ENCODE peak calls at places on chromosomes 1 and 21, in six cellular contexts. D, X, F, Z, R and T are unnamed samples.

GRCh38 chr21:31781737-31782136 is 49.8 kb upstream of the SCAF4 start:
- DNase-seq in D (peak; percentile 85), X (peak; percentile 13), F (no peak), Z (peak; percentile 43), R (no peak), T (no peak)

GRCh38 chr1:26129778-26130177 is 18.2 kb downstream of the PDIK1L start:
- DNase-seq in D (no peak), X (no peak), F (no peak), Z (no peak), R (no peak), T (no peak)

GRCh38 chr1:226665505-226666163 is 73.4 kb downstream of the ITPKB start:
- DNase-seq in D (no peak), X (no peak), F (no peak), Z (no peak), R (no peak), T (no peak)

GRCh38 chr21:45356653-45357435 is 48.1 kb upstream of the COL18A1 start:
- DNase-seq in D (no peak), X (no peak), F (peak; percentile 48), Z (no peak), R (no peak), T (no peak)

GRCh38 chr21:27423906-27424595 is 457.2 kb upstream of the ADAMTS5 start:
- DNase-seq in D (no peak), X (peak; percentile 67), F (no peak), Z (no peak), R (no peak), T (peak; percentile 68)

GRCh38 chr1:239155466-239155865 is 230.9 kb upstream of the CHRM3 start:
- DNase-seq in D (no peak), X (no peak), F (no peak), Z (no peak), R (no peak), T (no peak)

GRCh38 chr1:1597275-1597930 is 2.5 kb downstream of the FNDC10 start:
- DNase-seq in D (no peak), X (no peak), F (no peak), Z (peak; percentile 70), R (peak; percentile 42), T (no peak)

GRCh38 chr1:108532730-108533129 is 27.2 kb upstream of the EEIG2 start:
- DNase-seq in D (no peak), X (no peak), F (no peak), Z (no peak), R (no peak), T (no peak)

GRCh38 chr1:244861683-244862082 is 2.7 kb downstream of the HNRNPU start:
- DNase-seq in D (no peak), X (no peak), F (peak; percentile 18), Z (peak; percentile 41), R (no peak), T (no peak)

GRCh38 chr1:78226784-78227183 is 181.0 kb downstream of the GIPC2 start:
- DNase-seq in D (peak; percentile 62), X (no peak), F (no peak), Z (no peak), R (no peak), T (no peak)

GRCh38 chr1:219427400-219427799 is 185.5 kb downstream of the ZC3H11B start:
- DNase-seq in D (no peak), X (no peak), F (no peak), Z (no peak), R (no peak), T (no peak)

GRCh38 chr1:33000427-33001026 is 35.9 kb upstream of the RNF19B start:
- DNase-seq in D (no peak), X (no peak), F (peak; percentile 29), Z (no peak), R (no peak), T (no peak)

GRCh38 chr1:59340411-59341307 is 43.8 kb downstream of the FGGY start:
- DNase-seq in D (no peak), X (no peak), F (no peak), Z (no peak), R (no peak), T (no peak)

GRCh38 chr21:27291006-27291405 is 324.1 kb upstream of the ADAMTS5 start:
- DNase-seq in D (no peak), X (no peak), F (no peak), Z (no peak), R (no peak), T (no peak)

GRCh38 chr1:98813738-98814309 is 152.3 kb downstream of the SNX7 start:
- DNase-seq in D (no peak), X (no peak), F (no peak), Z (no peak), R (no peak), T (no peak)

GRCh38 chr1:185439727-185440415 is 122.8 kb upstream of the IVNS1ABP start:
- DNase-seq in D (no peak), X (peak; percentile 75), F (peak; percentile 24), Z (peak; percentile 24), R (peak; percentile 10), T (peak; percentile 82)

GRCh38 chr21:42524341-42525227 is 10.9 kb downstream of the SLC37A1 start:
- DNase-seq in D (peak; percentile 54), X (peak; percentile 56), F (no peak), Z (no peak), R (peak; percentile 33), T (no peak)

GRCh38 chr1:38958967-38959366 is 17.3 kb upstream of the RHBDL2 start:
- DNase-seq in D (no peak), X (peak; percentile 70), F (no peak), Z (peak; percentile 78), R (no peak), T (peak; percentile 29)

GRCh38 chr1:94989911-94990463 is 63.1 kb upstream of the CNN3 start:
- DNase-seq in D (no peak), X (no peak), F (peak; percentile 34), Z (no peak), R (no peak), T (no peak)

GRCh38 chr1:39238476-39238875 is 34.0 kb downstream of the MACF1 start:
- DNase-seq in D (no peak), X (peak; percentile 83), F (peak; percentile 71), Z (no peak), R (peak; percentile 59), T (no peak)

GRCh38 chr1:180255538-180256352 is 25.7 kb downstream of the LHX4 start:
- DNase-seq in D (no peak), X (no peak), F (no peak), Z (peak; percentile 24), R (no peak), T (no peak)

GRCh38 chr1:35097224-35097623 is 18.0 kb downstream of the ZMYM1 start:
- DNase-seq in D (no peak), X (peak; percentile 54), F (peak; percentile 60), Z (no peak), R (no peak), T (peak; percentile 41)

GRCh38 chr21:33261635-33262034 is 4.5 kb upstream of the IL10RB start:
- DNase-seq in D (peak; percentile 23), X (peak; percentile 52), F (no peak), Z (no peak), R (no peak), T (no peak)

GRCh38 chr1:13732971-13733667 is 33.1 kb downstream of the PRDM2 start:
- DNase-seq in D (no peak), X (no peak), F (no peak), Z (no peak), R (no peak), T (no peak)

GRCh38 chr21:16302851-16303282 is 573.1 kb downstream of the USP25 start:
- DNase-seq in D (peak; percentile 56), X (peak; percentile 95), F (peak; percentile 67), Z (no peak), R (peak; percentile 22), T (no peak)

GRCh38 chr1:237732657-237733056 is 158.1 kb downstream of the ZP4 start:
- DNase-seq in D (no peak), X (no peak), F (no peak), Z (no peak), R (no peak), T (no peak)

GRCh38 chr1:46278807-46279206 is 24.6 kb downstream of the LRRC41 start:
- DNase-seq in D (no peak), X (peak; percentile 56), F (no peak), Z (no peak), R (no peak), T (no peak)

DNA sequence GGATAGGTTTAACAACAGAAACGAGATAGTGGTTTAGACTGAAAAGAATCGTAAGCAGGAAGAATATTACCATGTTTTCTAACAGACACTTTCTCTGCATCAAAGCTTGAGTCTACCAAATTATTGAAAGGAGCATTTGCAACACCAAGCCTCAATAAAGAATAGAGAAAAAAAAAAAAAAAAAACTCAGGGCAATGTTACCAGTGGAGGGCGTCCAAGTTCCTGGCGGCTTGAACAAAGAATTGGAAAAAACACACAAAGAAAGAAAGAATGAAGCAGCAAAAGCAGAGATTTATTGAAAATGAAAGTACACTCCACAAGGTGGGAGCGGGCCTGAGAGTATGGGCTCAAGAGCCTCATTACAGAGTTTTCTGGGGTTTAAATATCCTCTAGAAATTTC is 686.5 kb upstream of the ADGRL2 start:
- DNase-seq in D (no peak), X (no peak), F (no peak), Z (no peak), R (no peak), T (no peak)
- TF ChIP-seq CTCF in D (no peak), X (no peak), F (no peak), Z (no peak), R (no peak), T (no peak)

DNA sequence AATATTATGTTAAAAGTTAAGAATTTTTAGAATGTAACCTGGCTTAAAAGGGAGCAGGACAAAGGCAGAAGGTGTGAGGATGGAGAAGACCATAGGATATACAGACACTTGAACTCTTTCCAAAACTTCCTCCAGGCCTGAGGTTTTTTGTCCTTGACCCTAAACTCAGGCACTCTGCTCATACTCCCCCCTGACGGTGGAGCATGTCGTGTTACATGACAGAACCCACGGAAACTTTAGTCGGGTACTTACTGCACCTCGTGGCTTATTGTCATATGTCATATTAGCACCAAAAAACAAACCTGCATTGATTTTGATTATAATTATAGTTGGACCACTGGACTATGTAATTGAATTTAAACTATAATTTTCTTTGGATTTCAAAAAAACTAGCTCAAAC is 20.8 kb downstream of the TNFRSF9 start:
- DNase-seq in D (no peak), X (no peak), F (no peak), Z (no peak), R (no peak), T (no peak)
- H3K4me3 ChIP-seq in D (no peak overlapping the region), X (no peak overlapping the region), F (no peak overlapping the region), Z (no peak overlapping the region), R (no peak overlapping the region), T (no peak overlapping the region)

GRCh38 chr1:156320560-156320959 is 17.5 kb downstream of the CCT3 start:
- DNase-seq in D (no peak), X (no peak), F (no peak), Z (no peak), R (no peak), T (no peak)

GRCh38 chr1:156316909-156317308 is 17.8 kb upstream of the VHLL start:
- DNase-seq in D (no peak), X (no peak), F (no peak), Z (no peak), R (no peak), T (no peak)

DNA sequence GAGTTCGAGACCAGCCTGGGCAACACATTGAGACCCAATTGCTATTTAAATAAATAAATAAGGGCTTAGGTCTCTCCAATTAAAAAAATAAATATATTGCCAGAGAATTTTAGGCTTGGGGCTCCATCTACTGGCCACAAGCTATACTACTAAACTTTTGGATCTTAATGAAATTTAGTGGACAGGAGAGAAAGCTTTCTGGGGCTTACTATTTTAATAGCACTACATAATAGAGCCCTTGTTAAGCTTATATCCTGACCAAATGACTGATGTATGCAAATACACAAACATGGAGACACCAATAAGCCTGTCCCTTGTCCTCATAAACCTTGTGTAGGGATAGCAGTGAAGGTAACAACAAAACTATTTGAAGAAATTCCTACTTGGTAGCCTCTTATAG is 18.4 kb downstream of the CCT3 start:
- DNase-seq in D (peak; percentile 15), X (no peak), F (peak; percentile 60), Z (no peak), R (peak; percentile 10), T (no peak)
- H3K36me3 ChIP-seq in D (peaks cover 17% of the 10 kb centered on the region), X (peaks cover 70% of the 10 kb centered on the region), F (peaks cover 58% of the 10 kb centered on the region), Z (peaks cover 91% of the 10 kb centered on the region), R (peaks cover 89% of the 10 kb centered on the region), T (peaks cover 2% of the 10 kb centered on the region)

GRCh38 chr1:76381450-76382108 is 307.0 kb downstream of the ST6GALNAC3 start:
- DNase-seq in D (peak; percentile 9), X (peak; percentile 9), F (no peak), Z (no peak), R (no peak), T (no peak)
- TF ChIP-seq CTCF in D (no peak), X (no peak), F (no peak), Z (no peak), R (no peak), T (no peak)